ENCODE peak calls at places on chromosomes 16 and 17, in ten cellular contexts. W is heart left ventricle, V is IMR-90, N is ovary, I is HCT116, L is tibial nerve, S is A549, C is NB4, F is stomach, J is prostate gland. R is an unnamed sample.

GRCh38 chr17:49407981-49408501 is 6.6 kb downstream of the PHB1 start:
- DNase-seq in N (peak; percentile 50), J (peak; percentile 55), I (peak; percentile 50), L (peak; percentile 74), S (peak; percentile 82), V (peak; percentile 56), F (peak; percentile 89), W (peak; percentile 60), C (peak; percentile 78), R (peak; percentile 92)

GRCh38 chr17:28551421-28552186 is 820 bp downstream of the UNC119 start:
- DNase-seq in L (no peak), V (no peak), F (no peak), W (no peak), I (no peak), J (no peak), C (no peak), N (no peak), S (no peak), R (no peak)

GRCh38 chr17:81309140-81309858 is 14.2 kb upstream of the SLC38A10 start:
- DNase-seq in L (peak; percentile 86), V (peak; percentile 51), W (peak; percentile 90), S (peak; percentile 90), N (no peak), C (peak; percentile 75), J (peak; percentile 53), I (peak; percentile 85), F (peak; percentile 90), R (peak; percentile 84)

GRCh38 chr16:27239906-27240655 is 28.5 kb downstream of the NSMCE1 start:
- DNase-seq in I (no peak), C (no peak), J (no peak), L (no peak), W (no peak), S (no peak), F (no peak), V (peak; percentile 44), N (no peak), R (no peak)

GRCh38 chr17:63275318-63275967 is 170.7 kb downstream of the CYB561 start:
- DNase-seq in C (peak; percentile 81), W (no peak), F (no peak), V (peak; percentile 99), S (peak; percentile 92), J (no peak), I (peak; percentile 99), L (no peak), N (no peak), R (no peak)

GRCh38 chr17:74491645-74492044 is 25.2 kb downstream of the CD300A start:
- DNase-seq in N (no peak), W (no peak), C (peak; percentile 44), J (no peak), S (no peak), L (no peak), F (no peak), V (no peak), I (no peak), R (no peak)

GRCh38 chr16:4918790-4919210 is 18.1 kb downstream of the PPL start:
- DNase-seq in I (no peak), S (no peak), W (no peak), L (no peak), C (no peak), F (peak; percentile 67), N (no peak), J (peak; percentile 74), V (no peak), R (peak; percentile 65)

GRCh38 chr16:86457621-86458456 is 52.5 kb upstream of the FOXF1 start:
- DNase-seq in J (no peak), I (no peak), V (peak; percentile 99), N (no peak), L (peak; percentile 7), F (no peak), S (no peak), C (no peak), W (no peak), R (no peak)

GRCh38 chr17:41429667-41430066 is 5.3 kb upstream of the KRT37 start:
- DNase-seq in J (no peak), C (no peak), S (no peak), F (no peak), V (no peak), I (no peak), N (no peak), W (no peak), L (no peak), R (no peak)

GRCh38 chr17:38464251-38464722 is 36.0 kb downstream of the ARHGAP23 start:
- DNase-seq in N (no peak), C (no peak), S (peak; percentile 38), F (peak; percentile 50), W (peak; percentile 74), L (peak; percentile 45), J (no peak), I (no peak), V (no peak), R (no peak)

GRCh38 chr17:55354941-55355340 is 66.7 kb downstream of the MMD start:
- DNase-seq in F (no peak), V (no peak), W (no peak), L (no peak), C (no peak), I (no peak), J (no peak), N (no peak), S (no peak), R (no peak)

GRCh38 chr16:87423429-87423828 is 31.3 kb downstream of the MAP1LC3B start:
- DNase-seq in V (no peak), I (no peak), J (no peak), C (no peak), L (no peak), F (no peak), W (no peak), S (no peak), N (no peak), R (no peak)

GRCh38 chr17:11610999-11611566 is 12.8 kb downstream of the DNAH9 start:
- DNase-seq in W (no peak), N (no peak), C (no peak), J (no peak), V (no peak), I (no peak), S (no peak), F (no peak), L (no peak), R (no peak)

GRCh38 chr17:1047177-1047885 is 50.4 kb downstream of the TIMM22 start:
- DNase-seq in F (no peak), S (no peak), V (peak; percentile 90), N (no peak), C (no peak), L (no peak), I (no peak), W (peak; percentile 61), J (no peak), R (no peak)

GRCh38 chr17:8832711-8833352 is 33.7 kb upstream of the MFSD6L start:
- DNase-seq in J (no peak), C (peak; percentile 30), I (peak; percentile 12), L (no peak), V (no peak), F (no peak), W (no peak), S (peak; percentile 28), N (no peak), R (peak; percentile 21)

GRCh38 chr17:65078441-65079160 is 22.1 kb upstream of the GNA13 start:
- DNase-seq in J (no peak), N (no peak), F (peak; percentile 25), C (no peak), W (no peak), L (no peak), I (no peak), V (peak; percentile 78), S (no peak), R (no peak)

GRCh38 chr16:30026449-30026848 is 3.5 kb downstream of the C16orf92 start:
- DNase-seq in I (no peak), F (no peak), V (no peak), L (no peak), C (no peak), J (no peak), W (no peak), N (no peak), S (no peak), R (no peak)

GRCh38 chr16:84970447-84971127 is 40.7 kb downstream of the ZDHHC7 start:
- DNase-seq in L (peak; percentile 70), F (peak; percentile 84), V (peak; percentile 76), S (peak; percentile 89), J (peak; percentile 68), C (peak; percentile 85), W (peak; percentile 83), N (peak; percentile 75), I (peak; percentile 77), R (peak; percentile 85)

DNA sequence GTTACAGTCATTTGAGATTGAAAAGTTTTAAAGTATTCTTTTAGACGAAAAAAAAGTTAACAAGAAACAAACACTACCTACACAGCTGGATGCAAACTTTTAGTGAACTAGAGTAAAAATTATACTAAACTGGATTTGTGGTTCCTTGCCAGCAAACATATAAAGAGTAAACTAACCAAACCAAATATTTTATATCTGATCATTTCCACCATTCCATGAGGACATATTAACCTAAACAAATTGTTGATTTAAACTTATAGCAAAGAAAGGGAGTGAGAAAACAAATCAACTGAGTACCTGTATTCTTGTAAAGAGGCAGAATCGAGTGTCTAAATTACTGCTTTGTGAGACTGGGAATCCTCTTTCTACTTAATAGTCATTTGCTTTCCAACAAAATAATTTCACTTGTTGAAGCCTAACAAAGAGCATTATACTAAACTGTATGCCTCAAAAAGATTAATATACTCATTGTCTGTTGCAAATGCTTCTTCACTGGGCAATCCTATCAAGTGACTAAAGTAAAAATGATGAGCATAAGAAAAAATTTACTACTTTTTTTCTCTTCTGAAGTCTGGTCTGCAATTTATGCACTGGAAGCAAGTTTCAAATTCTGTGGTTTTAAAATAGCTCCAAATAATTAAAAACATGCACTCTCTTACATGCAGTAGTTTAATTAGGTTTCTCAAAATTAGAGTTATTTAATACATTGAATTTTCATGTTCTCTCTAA is 37.5 kb downstream of the AKAP10 start:
- DNase-seq in L (no peak), C (no peak), N (no peak), S (no peak), F (no peak), V (no peak), W (no peak), I (no peak), J (no peak), R (no peak)
- TF ChIP-seq POLR2A in L (no peak), C (no peak), N (no peak), S (no peak), F (no peak), V (no peak), W (no peak), I (no peak), J (no peak), R (no peak)

GRCh38 chr16:73047221-73047535 is 750 bp downstream of the ZFHX3 start:
- DNase-seq in W (no peak), L (no peak), V (peak; percentile 57), S (no peak), F (no peak), I (no peak), N (no peak), J (no peak), C (no peak), R (no peak)
- H3K4me3 ChIP-seq in W (peak overlapping the region; percentile 73), L (peak overlapping the region; percentile 88), V (peak overlapping the region; percentile 53), S (peak overlapping the region; percentile 72), F (peak overlapping the region; percentile 74), I (peak overlapping the region; percentile 63), N (peak overlapping the region; percentile 85), J (peak overlapping the region; percentile 79), C (no peak overlapping the region), R (no peak overlapping the region)

GRCh38 chr16:73713817-73714495 is 582.7 kb upstream of the PSMD7 start:
- DNase-seq in N (no peak), S (peak; percentile 29), W (no peak), J (no peak), C (peak; percentile 43), V (peak; percentile 4), L (peak; percentile 19), I (peak; percentile 27), F (no peak), R (peak; percentile 14)
- TF ChIP-seq CTCF in N (peak; percentile 10), S (peak; percentile 39), W (no peak), J (no peak), C (peak; percentile 64), V (no peak), L (no peak), I (peak; percentile 75), F (no peak), R (no peak)

GRCh38 chr16:12801511-12802042 is 2.1 kb downstream of the CPPED1 start:
- DNase-seq in N (peak; percentile 69), W (peak; percentile 33), F (no peak), C (peak; percentile 95), V (peak; percentile 56), J (no peak), I (no peak), S (peak; percentile 39), L (peak; percentile 43), R (no peak)
- TF ChIP-seq POLR2A in N (peak; percentile 17), W (no peak), F (no peak), C (no peak), V (no peak), J (no peak), I (no peak), S (no peak), L (no peak), R (no peak)

R was measured in body of pancreas.